ENCODE peak calls at places on chromosomes 7 and 10, in ten cellular contexts. U is IMR-90; R is astrocyte of the cerebellum; W is effector CD4-positive, alpha-beta T cell; V is stimulated activated CD4-positive, alpha-beta T cell treated with anti-CD3 and anti-CD28 coated beads, Interleukin-4, amount 100 ng/mL, for 24 hours; O is heart right ventricle; P is DMS53; B is GDM1; L is NCI-H510A treated with DMSO at 0.1 percent for 48 hours; Y is ovary. G is an unnamed sample.

GRCh38 chr7:127988743-127989142 is 42.5 kb downstream of the LRRC4 start:
- DNase-seq in L (no peak), W (no peak), B (no peak), P (no peak), O (no peak), R (no peak), U (peak), V (no peak), Y (no peak), G (no peak)

GRCh38 chr7:103140684-103141083 is 8.2 kb downstream of the NAPEPLD start:
- DNase-seq in V (no peak), P (no peak), W (no peak), U (no peak), O (no peak), R (no peak), L (no peak), Y (no peak), B (no peak), G (no peak)

GRCh38 chr7:50552139-50552538 is 13.1 kb downstream of the DDC start:
- DNase-seq in O (no peak), V (no peak), Y (no peak), R (no peak), B (no peak), P (peak), U (no peak), W (no peak), L (peak), G (no peak)

GRCh38 chr10:77357611-77358010 is 280.0 kb downstream of the KCNMA1 start:
- DNase-seq in Y (no peak), B (no peak), V (no peak), O (no peak), W (no peak), U (peak), L (no peak), P (peak), R (no peak), G (no peak)

GRCh38 chr10:50648089-50648934 is 24.6 kb upstream of the SGMS1 start:
- DNase-seq in R (no peak), B (no peak), P (no peak), L (no peak), O (no peak), U (no peak), W (no peak), Y (no peak), V (no peak), G (no peak)

GRCh38 chr7:30660331-30661255 is 21.7 kb downstream of the CRHR2 start:
- DNase-seq in V (no peak), R (no peak), U (no peak), W (no peak), Y (no peak), O (no peak), L (peak), P (peak), B (no peak), G (no peak)

GRCh38 chr7:87212478-87212877 is 7.1 kb downstream of the TMEM243 start:
- DNase-seq in V (no peak), L (no peak), R (no peak), B (no peak), P (no peak), O (no peak), U (no peak), Y (no peak), W (no peak), G (no peak)

GRCh38 chr10:29897999-29898716 is 161.2 kb downstream of the JCAD start:
- DNase-seq in R (no peak), L (no peak), O (no peak), Y (no peak), V (no peak), W (no peak), U (no peak), B (no peak), P (no peak), G (no peak)

GRCh38 chr10:58157076-58157766 is 110.5 kb downstream of the IPMK start:
- DNase-seq in Y (no peak), V (no peak), O (no peak), R (peak), P (no peak), B (no peak), U (peak), W (no peak), L (no peak), G (no peak)

GRCh38 chr7:127760436-127761031 is 108.5 kb downstream of the SND1 start:
- DNase-seq in Y (no peak), O (no peak), V (no peak), U (no peak), L (no peak), R (no peak), P (peak), B (no peak), W (no peak), G (no peak)